ENCODE peak calls at places on chromosomes 12 and 14, in six cellular contexts. Z is stimulated activated CD4-positive, alpha-beta T cell treated with anti-CD3 and anti-CD28 coated beads, TNF-alpha, amount 100 ng/mL, for 1 hour; U is ELR; J is left ventricle myocardium superior; D is HT-29; B is NCI-H1105. Q is an unnamed sample.

GRCh38 chr12:62933871-62934798 is 815 bp downstream of the PPM1H start:
- DNase-seq in Z (no peak), U (peak), J (peak), D (peak), B (no peak), Q (no peak)

GRCh38 chr12:93089805-93090569 is 160.9 kb upstream of the EEA1 start:
- DNase-seq in Z (no peak), U (peak), J (no peak), D (peak), B (no peak), Q (peak)

GRCh38 chr14:58922211-58922940 is 266.1 kb upstream of the DAAM1 start:
- DNase-seq in Z (no peak), U (peak), J (no peak), D (no peak), B (no peak), Q (no peak)

GRCh38 chr12:69519871-69520270 is 49.7 kb downstream of the FRS2 start:
- DNase-seq in Z (no peak), U (peak), J (no peak), D (no peak), B (no peak), Q (peak)

GRCh38 chr14:73729556-73730265 is 15.5 kb upstream of the PNMA1 start:
- DNase-seq in Z (no peak), U (no peak), J (no peak), D (no peak), B (no peak), Q (no peak)

GRCh38 chr14:73728106-73729014 is 14.2 kb upstream of the PNMA1 start:
- DNase-seq in Z (peak), U (peak), J (peak), D (peak), B (peak), Q (no peak)

GRCh38 chr14:94823556-94824341 is 53.8 kb upstream of the GSC start:
- DNase-seq in Z (no peak), U (peak), J (no peak), D (peak), B (no peak), Q (peak)

GRCh38 chr12:124419292-124420040 is 124.6 kb downstream of the RFLNA start:
- DNase-seq in Z (no peak), U (no peak), J (no peak), D (no peak), B (no peak), Q (no peak)

GRCh38 chr12:116171549-116171948 is 105.9 kb downstream of the MED13L start:
- DNase-seq in Z (no peak), U (peak), J (no peak), D (no peak), B (no peak), Q (no peak)

GRCh38 chr12:53872367-53872766 is 66.3 kb upstream of the HOXC13 start:
- DNase-seq in Z (no peak), U (no peak), J (no peak), D (no peak), B (no peak), Q (no peak)

GRCh38 chr12:79983969-79984629 is 49.2 kb upstream of the PPP1R12A start:
- DNase-seq in Z (no peak), U (peak), J (no peak), D (no peak), B (no peak), Q (no peak)

GRCh38 chr12:10241781-10242180 is 29.1 kb downstream of the GABARAPL1 start:
- DNase-seq in Z (no peak), U (no peak), J (no peak), D (no peak), B (no peak), Q (no peak)

GRCh38 chr14:87264386-87264785 is 728.6 kb downstream of the GALC start:
- DNase-seq in Z (no peak), U (no peak), J (no peak), D (no peak), B (no peak), Q (peak)

GRCh38 chr12:59927041-59927440 is 331.2 kb downstream of the SLC16A7 start:
- DNase-seq in Z (no peak), U (peak), J (no peak), D (no peak), B (no peak), Q (no peak)

GRCh38 chr14:95409472-95410307 is 90.0 kb upstream of the CLMN start:
- DNase-seq in Z (no peak), U (no peak), J (no peak), D (no peak), B (no peak), Q (no peak)

GRCh38 chr14:63659726-63660125 is 18.1 kb upstream of the WDR89 start:
- DNase-seq in Z (no peak), U (no peak), J (no peak), D (peak), B (no peak), Q (no peak)

GRCh38 chr14:28629328-28630004 is 137.1 kb upstream of the FOXG1 start:
- DNase-seq in Z (no peak), U (peak), J (no peak), D (no peak), B (no peak), Q (no peak)

GRCh38 chr12:121649819-121650353 is 19.6 kb downstream of the MORN3 start:
- DNase-seq in Z (no peak), U (no peak), J (no peak), D (no peak), B (no peak), Q (no peak)

GRCh38 chr14:91230363-91231035 is 14.0 kb downstream of the GPR68 start:
- DNase-seq in Z (no peak), U (peak), J (no peak), D (no peak), B (no peak), Q (no peak)

GRCh38 chr12:57240926-57241555 is 9.9 kb downstream of the STAC3 start:
- DNase-seq in Z (no peak), U (peak), J (no peak), D (no peak), B (no peak), Q (no peak)

GRCh38 chr14:89428556-89429196 is 11.6 kb upstream of the FOXN3 start:
- DNase-seq in Z (no peak), U (no peak), J (peak), D (no peak), B (peak), Q (no peak)

GRCh38 chr12:76755829-76756379 is 8.0 kb upstream of the ZDHHC17 start:
- DNase-seq in Z (no peak), U (no peak), J (no peak), D (no peak), B (no peak), Q (no peak)

GRCh38 chr14:54902521-54903420 is at the start of gene GCH1:
- DNase-seq in Z (peak), U (peak), J (peak), D (peak), B (peak), Q (no peak)

GRCh38 chr12:48782457-48783395 is 6.2 kb downstream of the ADCY6 start:
- DNase-seq in Z (no peak), U (no peak), J (no peak), D (no peak), B (no peak), Q (no peak)

GRCh38 chr14:77037886-77038511 is 9.5 kb upstream of the IRF2BPL start:
- DNase-seq in Z (no peak), U (peak), J (no peak), D (no peak), B (no peak), Q (no peak)

GRCh38 chr12:85016423-85016822 is 19.7 kb downstream of the TSPAN19 start:
- DNase-seq in Z (no peak), U (peak), J (no peak), D (no peak), B (no peak), Q (peak)

GRCh38 chr12:123115409-123116111 is 35.3 kb downstream of the PITPNM2 start:
- DNase-seq in Z (no peak), U (peak), J (peak), D (no peak), B (no peak), Q (no peak)

GRCh38 chr12:38823743-38824142 is 81.6 kb downstream of the CPNE8 start:
- DNase-seq in Z (no peak), U (no peak), J (no peak), D (no peak), B (no peak), Q (no peak)

GRCh38 chr12:6563448-6564050 is 4.5 kb downstream of the NOP2 start:
- DNase-seq in Z (peak), U (peak), J (peak), D (peak), B (peak), Q (no peak)

GRCh38 chr12:104729091-104729490 is 229.0 kb downstream of the SLC41A2 start:
- DNase-seq in Z (no peak), U (no peak), J (no peak), D (no peak), B (no peak), Q (no peak)

GRCh38 chr14:71666579-71667145 is 265.6 kb upstream of the RGS6 start:
- DNase-seq in Z (no peak), U (no peak), J (no peak), D (no peak), B (no peak), Q (no peak)

GRCh38 chr12:28963554-28963953 is 185.5 kb upstream of the FAR2 start:
- DNase-seq in Z (no peak), U (peak), J (no peak), D (peak), B (no peak), Q (no peak)

GRCh38 chr12:86376052-86376451 is 119.9 kb upstream of the MGAT4C start:
- DNase-seq in Z (no peak), U (peak), J (peak), D (no peak), B (peak), Q (no peak)